ENCODE peak calls at places on chromosome 5, in seven cellular contexts. I is esophagus squamous epithelium, O is thyroid gland, Z is dorsolateral prefrontal cortex, H is right lobe of liver, Q is tibial artery, Y is fibroblast of lung. V is an unnamed sample.

GRCh38 chr5:1429501-1429900 is 15.7 kb downstream of the SLC6A3 start:
- DNase-seq in I (no peak), O (no peak), Z (peak), H (peak), Q (no peak), Y (no peak), V (no peak)

GRCh38 chr5:143506881-143507552 is 103.5 kb upstream of the NR3C1 start:
- DNase-seq in I (no peak), O (no peak), Z (no peak), H (no peak), Q (no peak), Y (peak), V (peak)

GRCh38 chr5:52822437-52822836 is 34.7 kb downstream of the ITGA1 start:
- DNase-seq in I (no peak), O (peak), Z (no peak), H (peak), Q (peak), Y (no peak), V (no peak)

GRCh38 chr5:59241119-59241518 is 652.4 kb downstream of the PDE4D start:
- DNase-seq in I (no peak), O (peak), Z (no peak), H (no peak), Q (no peak), Y (no peak), V (no peak)

GRCh38 chr5:72379936-72380335 is 59.8 kb downstream of the PTCD2 start:
- DNase-seq in I (no peak), O (no peak), Z (no peak), H (no peak), Q (no peak), Y (no peak), V (peak)

GRCh38 chr5:116532762-116533525 is 41.7 kb downstream of the SEMA6A start:
- DNase-seq in I (no peak), O (no peak), Z (no peak), H (no peak), Q (no peak), Y (peak), V (no peak)

GRCh38 chr5:116303340-116303739 is 218.5 kb downstream of the COMMD10 start:
- DNase-seq in I (no peak), O (no peak), Z (no peak), H (peak), Q (no peak), Y (no peak), V (no peak)

GRCh38 chr5:172802585-172803176 is 31.4 kb upstream of the ERGIC1 start:
- DNase-seq in I (no peak), O (no peak), Z (no peak), H (no peak), Q (no peak), Y (peak), V (no peak)

GRCh38 chr5:45060686-45061085 is 251.9 kb downstream of the MRPS30 start:
- DNase-seq in I (no peak), O (no peak), Z (no peak), H (no peak), Q (no peak), Y (peak), V (no peak)

GRCh38 chr5:45062044-45062443 is 253.3 kb downstream of the MRPS30 start:
- DNase-seq in I (no peak), O (no peak), Z (no peak), H (no peak), Q (no peak), Y (no peak), V (no peak)

GRCh38 chr5:45057564-45057963 is 248.8 kb downstream of the MRPS30 start:
- DNase-seq in I (no peak), O (no peak), Z (no peak), H (no peak), Q (no peak), Y (no peak), V (no peak)
- H3K27ac ChIP-seq in I (no peak), O (no peak), Z (no peak), H (no peak), Q (no peak), Y (no peak), V (no peak)

GRCh38 chr5:32712463-32713395 is 1.6 kb downstream of the NPR3 start:
- DNase-seq in I (no peak), O (peak), Z (no peak), H (no peak), Q (no peak), Y (peak), V (no peak)
- H3K27ac ChIP-seq in I (peak), O (peak), Z (no peak), H (peak), Q (peak), Y (no peak), V (no peak)

GRCh38 chr5:134410822-134411221 is 859 bp downstream of the CDKN2AIPNL start:
- DNase-seq in I (no peak), O (no peak), Z (no peak), H (no peak), Q (no peak), Y (no peak), V (no peak)
- H3K27ac ChIP-seq in I (peak), O (peak), Z (no peak), H (no peak), Q (no peak), Y (peak), V (no peak)

DNA sequence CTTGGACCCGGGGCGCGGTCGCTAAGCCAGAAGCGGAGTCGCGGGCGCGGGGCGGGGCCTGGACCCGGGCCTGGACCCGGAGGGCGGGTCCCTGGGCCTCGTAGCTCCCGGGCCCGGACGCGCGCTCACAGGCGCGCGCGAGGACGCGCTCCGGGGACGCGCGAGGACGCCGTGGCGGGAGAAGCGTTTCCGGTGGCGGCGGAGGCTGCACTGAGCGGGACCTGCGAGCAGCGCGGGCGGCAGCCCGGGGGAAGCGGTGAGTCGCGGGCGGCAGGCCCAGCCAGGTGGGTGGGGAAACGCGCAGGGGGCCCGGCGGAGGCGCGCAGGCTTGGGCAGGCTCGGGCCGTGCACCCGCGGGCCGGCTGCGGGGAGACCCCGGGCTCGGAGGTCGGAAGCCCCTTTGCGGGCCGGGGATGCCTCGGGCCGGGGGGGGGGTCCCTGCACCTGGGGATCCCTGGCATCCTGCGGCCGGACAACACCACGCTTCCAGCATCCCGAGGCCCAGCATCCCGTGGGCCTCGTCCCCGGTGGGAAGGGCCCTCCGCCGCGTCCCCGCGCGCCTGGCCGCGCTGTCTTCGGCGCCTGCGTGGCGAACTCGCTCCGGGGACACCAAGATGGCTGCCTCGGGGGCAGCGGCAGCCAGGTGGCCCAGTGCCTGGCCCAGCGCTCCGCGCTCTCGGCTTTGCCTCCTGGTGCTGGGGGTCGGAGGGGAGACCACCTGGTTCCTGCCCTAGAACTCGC is at the start of gene SFXN1:
- DNase-seq in I (no peak), O (peak), Z (peak), H (peak), Q (peak), Y (peak), V (peak)
- H3K27ac ChIP-seq in I (peak), O (peak), Z (peak), H (peak), Q (peak), Y (peak), V (peak)